ENCODE peak calls at places on chromosomes 1 and 21, in five cellular contexts. E is HepG2, H is A549, U is GM12878, B is K562. D is an unnamed sample.

GRCh38 chr21:43188712-43189151 is 19.9 kb downstream of the CRYAA start:
- DNase-seq in H (no peak), U (no peak), E (no peak), B (no peak), D (no peak)

GRCh38 chr1:21295545-21295944 is 5.3 kb upstream of the ECE1 start:
- DNase-seq in H (no peak), B (no peak), U (no peak), E (no peak), D (no peak)

GRCh38 chr1:63902844-63903589 is 129.2 kb downstream of the ROR1 start:
- DNase-seq in U (no peak), E (no peak), B (no peak), H (no peak), D (peak)

GRCh38 chr1:178870944-178871343 is at the start of gene ANGPTL1:
- DNase-seq in E (peak), H (no peak), B (no peak), U (no peak), D (peak)

GRCh38 chr1:5765465-5765864 is 226.8 kb downstream of the NPHP4 start:
- DNase-seq in B (no peak), U (no peak), E (no peak), H (no peak), D (no peak)

GRCh38 chr1:221622389-221622788 is 119.5 kb downstream of the DUSP10 start:
- DNase-seq in H (no peak), B (no peak), E (no peak), U (no peak), D (no peak)

GRCh38 chr1:83692524-83693336 is 306.2 kb downstream of the TTLL7 start:
- DNase-seq in E (peak), U (peak), B (no peak), H (no peak), D (peak)

GRCh38 chr1:1402081-1402900 is 3.2 kb upstream of the CCNL2 start:
- DNase-seq in U (no peak), H (peak), B (peak), E (peak), D (peak)

GRCh38 chr1:61139324-61140055 is 57.1 kb downstream of the NFIA start:
- DNase-seq in U (no peak), H (peak), B (no peak), E (peak), D (peak)

GRCh38 chr21:45263534-45263933 is 24.2 kb downstream of the POFUT2 start:
- DNase-seq in U (no peak), H (no peak), E (no peak), B (no peak), D (no peak)

GRCh38 chr1:970973-971730 is 4.9 kb downstream of the PLEKHN1 start:
- DNase-seq in H (no peak), B (no peak), U (no peak), E (no peak), D (no peak)

GRCh38 chr1:87344231-87344630 is 15.6 kb downstream of the LMO4 start:
- DNase-seq in B (no peak), E (no peak), H (no peak), U (no peak), D (no peak)

GRCh38 chr1:73026114-73026513 is 743.8 kb upstream of the NEGR1 start:
- DNase-seq in U (no peak), H (no peak), E (no peak), B (no peak), D (no peak)

GRCh38 chr1:212045981-212046380 is 10.4 kb downstream of the DTL start:
- DNase-seq in H (no peak), E (no peak), B (no peak), U (no peak), D (peak)

DNA sequence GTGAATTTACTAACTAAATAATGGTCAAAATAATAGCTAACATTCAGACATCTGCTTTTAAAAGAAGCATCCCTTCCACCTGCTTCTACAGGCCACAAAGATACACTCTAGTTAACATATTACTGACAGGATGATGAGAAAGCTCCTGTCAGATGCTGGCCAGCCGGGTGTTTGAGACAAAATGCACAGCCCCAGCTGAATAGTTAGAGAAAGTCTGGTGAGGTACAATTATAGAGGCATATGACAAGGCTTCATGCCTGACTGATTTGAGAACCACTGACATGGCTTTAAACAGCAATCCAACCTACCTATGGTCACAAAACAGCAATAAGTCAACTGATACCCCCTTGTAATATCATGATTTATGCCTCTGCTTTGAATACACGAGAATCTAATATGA is 137.0 kb downstream of the DENND1B start:
- DNase-seq in H (no peak), U (no peak), B (no peak), E (no peak), D (no peak)
- H3K4me3 ChIP-seq in H (no peak), U (no peak), B (no peak), E (no peak), D (no peak)

DNA sequence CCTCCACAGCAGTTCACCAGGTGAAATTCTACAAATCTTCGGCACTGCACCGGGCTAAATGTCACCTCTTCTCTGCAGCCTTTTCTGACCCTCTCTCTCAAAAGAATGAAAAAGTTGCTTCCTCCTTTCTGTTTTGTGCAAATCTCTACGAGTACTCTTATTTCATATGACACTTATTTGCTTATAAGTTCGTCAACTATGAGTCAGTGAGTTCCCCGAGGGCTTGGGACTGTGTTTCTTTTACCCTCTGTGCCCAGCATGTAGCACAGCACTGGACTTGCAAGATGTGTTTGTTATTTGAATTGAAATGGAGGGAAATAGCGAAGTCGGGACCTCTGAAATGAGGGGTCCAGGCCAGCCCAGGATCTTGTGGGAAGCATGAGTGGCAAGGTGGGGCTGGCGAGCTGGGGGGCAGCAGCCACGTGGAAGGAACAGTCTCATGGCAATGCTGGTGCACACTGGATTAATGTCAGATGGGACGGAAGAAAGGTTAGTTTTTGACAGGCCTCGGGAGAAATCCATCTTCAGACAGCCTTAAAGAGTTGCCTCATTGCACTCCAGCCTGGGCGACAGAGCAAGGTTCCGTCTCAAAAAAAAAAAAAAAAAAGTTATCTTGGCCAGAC is 6.2 kb downstream of the SLC6A9 start:
- DNase-seq in H (peak), B (no peak), E (no peak), U (no peak), D (no peak)
- TF ChIP-seq BHLHE40 in H (no peak), B (no peak), E (no peak), U (no peak), D (no peak)

GRCh38 chr1:40044065-40044575 is 3.6 kb downstream of the CAP1 start:
- DNase-seq in U (no peak), E (no peak), H (no peak), B (no peak), D (no peak)
- H3K4me3 ChIP-seq in U (peak), E (no peak), H (no peak), B (no peak), D (no peak)

GRCh38 chr1:79355073-79355472 is 348.5 kb upstream of the ADGRL4 start:
- DNase-seq in B (no peak), U (no peak), E (no peak), H (no peak), D (peak)

GRCh38 chr1:79353224-79353623 is 346.7 kb upstream of the ADGRL4 start:
- DNase-seq in H (peak), U (no peak), E (peak), B (no peak), D (peak)
- TF ChIP-seq BHLHE40 in H (no peak), U (no peak), E (no peak), B (no peak), D (no peak)

GRCh38 chr1:46533179-46533864 is 18.1 kb downstream of the KNCN start:
- DNase-seq in H (no peak), B (no peak), E (no peak), U (no peak), D (peak)
- H3K4me3 ChIP-seq in H (peak), B (no peak), E (no peak), U (no peak), D (peak)

GRCh38 chr1:177511036-177511435 is 340.3 kb downstream of the BRINP2 start:
- DNase-seq in H (no peak), U (no peak), E (no peak), B (no peak), D (no peak)
- TF ChIP-seq BHLHE40 in H (no peak), U (no peak), E (no peak), B (no peak), D (no peak)

GRCh38 chr1:84890581-84890980 is 2.4 kb downstream of the LPAR3 start:
- DNase-seq in H (no peak), U (no peak), B (no peak), E (no peak), D (no peak)

GRCh38 chr1:84888753-84889152 is 4.3 kb downstream of the LPAR3 start:
- DNase-seq in U (no peak), E (no peak), H (no peak), B (no peak), D (no peak)

GRCh38 chr1:84896279-84896678 is 3.3 kb upstream of the LPAR3 start:
- DNase-seq in U (no peak), B (no peak), H (no peak), E (no peak), D (no peak)

GRCh38 chr1:84889437-84889836 is 3.6 kb downstream of the LPAR3 start:
- DNase-seq in B (no peak), H (no peak), E (no peak), U (no peak), D (no peak)

DNA sequence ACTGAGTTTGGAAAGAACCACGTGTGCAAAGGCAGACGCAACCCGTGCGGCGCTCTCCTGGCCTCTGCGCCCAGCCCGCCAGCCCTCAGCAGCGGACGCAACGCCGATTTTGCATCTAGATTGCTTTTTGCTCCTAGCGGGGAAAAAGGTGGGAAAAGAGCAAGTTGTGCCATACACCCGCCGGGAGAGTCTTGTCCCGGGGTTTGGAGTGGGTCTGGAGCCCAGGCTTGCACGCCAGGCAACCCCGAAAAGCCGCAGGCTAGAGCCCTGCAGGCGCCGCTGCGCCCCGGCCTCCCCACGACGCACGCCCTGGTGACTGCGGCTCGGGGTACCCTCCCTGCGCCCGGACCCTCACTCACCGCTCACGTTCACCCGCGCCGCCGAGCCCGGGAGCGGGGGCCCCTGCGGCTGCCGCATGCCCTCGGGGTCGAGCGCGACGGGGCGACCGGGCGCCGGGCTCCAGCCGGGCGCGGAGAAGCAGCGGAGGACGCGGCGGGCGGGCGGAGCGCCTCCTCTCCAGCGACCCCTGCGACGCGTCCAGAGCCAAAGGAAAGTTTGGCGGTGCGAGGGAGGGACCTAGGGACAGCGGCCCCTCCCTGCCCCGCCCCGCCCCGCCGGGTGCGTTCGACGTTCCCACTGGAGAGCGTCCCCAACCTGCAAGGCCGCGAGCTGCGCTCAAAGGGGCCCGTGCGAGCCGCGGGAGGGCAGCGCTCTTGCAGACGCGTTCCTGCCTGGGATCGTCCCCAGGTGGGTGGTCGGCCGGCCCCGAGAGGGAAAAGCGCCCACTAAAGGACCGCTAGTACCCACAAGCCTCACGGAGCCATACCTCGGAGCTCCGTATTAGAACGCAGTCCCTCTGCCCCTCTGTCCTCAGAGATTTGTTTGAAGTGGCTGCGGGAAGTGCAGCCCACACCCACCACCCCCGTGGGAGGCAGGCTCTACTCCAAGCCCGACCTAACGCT is at the start of gene LPAR3:
- DNase-seq in E (no peak), B (peak), U (no peak), H (peak), D (no peak)
- H3K4me3 ChIP-seq in E (no peak), B (no peak), U (no peak), H (peak), D (peak)

D was measured in IMR-90.